ENCODE peak calls at places on chromosomes 2 and 18, in five cellular contexts. J, S, F, N and C are unnamed samples.

GRCh38 chr2:98379311-98380202 is 33.3 kb downstream of the CNGA3 start:
- DNase-seq in J (no peak), S (no peak), F (no peak), N (peak; percentile 36), C (no peak)

GRCh38 chr2:1681017-1681318 is 63.3 kb downstream of the PXDN start:
- DNase-seq in J (no peak), S (no peak), F (no peak), N (no peak), C (no peak)

GRCh38 chr18:49621851-49622351 is 60.0 kb downstream of the LIPG start:
- DNase-seq in J (no peak), S (no peak), F (peak; percentile 32), N (no peak), C (no peak)

GRCh38 chr2:240554767-240555493 is 2.9 kb downstream of the ANKMY1 start:
- DNase-seq in J (no peak), S (no peak), F (no peak), N (no peak), C (no peak)

GRCh38 chr2:17148298-17149228 is 369.7 kb downstream of the RAD51AP2 start:
- DNase-seq in J (peak; percentile 55), S (peak; percentile 55), F (no peak), N (peak; percentile 5), C (no peak)

GRCh38 chr18:63322908-63323634 is 3.5 kb upstream of the BCL2 start:
- DNase-seq in J (peak; percentile 88), S (peak; percentile 37), F (no peak), N (peak; percentile 85), C (no peak)

GRCh38 chr2:137837830-137838229 is 126.4 kb upstream of the HNMT start:
- DNase-seq in J (peak; percentile 70), S (no peak), F (no peak), N (no peak), C (no peak)

GRCh38 chr2:59301466-59302402 is 1060.6 kb upstream of the FANCL start:
- DNase-seq in J (peak; percentile 81), S (peak; percentile 39), F (no peak), N (peak; percentile 83), C (no peak)

GRCh38 chr2:110172506-110172905 is 32.3 kb downstream of the NPHP1 start:
- DNase-seq in J (no peak), S (no peak), F (no peak), N (no peak), C (no peak)

GRCh38 chr2:106572541-106573148 is 85.5 kb downstream of the CD8B2 start:
- DNase-seq in J (no peak), S (peak; percentile 58), F (no peak), N (peak; percentile 30), C (no peak)

GRCh38 chr18:48993586-48993985 is 42.8 kb upstream of the SMAD7 start:
- DNase-seq in J (no peak), S (no peak), F (no peak), N (no peak), C (no peak)

GRCh38 chr2:38156262-38156835 is 80.4 kb upstream of the CYP1B1 start:
- DNase-seq in J (no peak), S (no peak), F (no peak), N (peak; percentile 51), C (no peak)

GRCh38 chr18:35618703-35619102 is 37.2 kb downstream of the GALNT1 start:
- DNase-seq in J (peak; percentile 36), S (no peak), F (no peak), N (no peak), C (no peak)

GRCh38 chr2:7012141-7012809 is 95.1 kb downstream of the RNF144A start:
- DNase-seq in J (peak; percentile 42), S (no peak), F (no peak), N (peak; percentile 50), C (no peak)

GRCh38 chr2:30266051-30266621 is 34.8 kb downstream of the LBH start:
- DNase-seq in J (peak; percentile 13), S (no peak), F (no peak), N (peak; percentile 19), C (no peak)

GRCh38 chr2:95390272-95390880 is 12.1 kb upstream of the FAHD2A start:
- DNase-seq in J (no peak), S (no peak), F (no peak), N (no peak), C (no peak)

GRCh38 chr18:50454379-50455005 is 79.6 kb downstream of the SKA1 start:
- DNase-seq in J (no peak), S (peak; percentile 28), F (no peak), N (no peak), C (no peak)

GRCh38 chr2:70471129-70471528 is 82.5 kb downstream of the TGFA start:
- DNase-seq in J (no peak), S (no peak), F (no peak), N (no peak), C (no peak)

GRCh38 chr2:101768480-101769077 is 71.1 kb downstream of the MAP4K4 start:
- DNase-seq in J (no peak), S (no peak), F (no peak), N (no peak), C (no peak)

GRCh38 chr2:86297382-86298147 is 39.9 kb downstream of the REEP1 start:
- DNase-seq in J (no peak), S (peak; percentile 19), F (no peak), N (no peak), C (no peak)

GRCh38 chr18:79521806-79522205 is 126.1 kb downstream of the NFATC1 start:
- DNase-seq in J (no peak), S (no peak), F (peak; percentile 25), N (no peak), C (no peak)

GRCh38 chr18:62539284-62540168 is 16.7 kb downstream of the ZCCHC2 start:
- DNase-seq in J (no peak), S (no peak), F (no peak), N (no peak), C (no peak)

GRCh38 chr2:68287580-68288441 is 31.9 kb downstream of the CNRIP1 start:
- DNase-seq in J (peak; percentile 72), S (no peak), F (no peak), N (peak; percentile 77), C (no peak)

GRCh38 chr2:7773974-7774365 is 856.8 kb downstream of the RNF144A start:
- DNase-seq in J (no peak), S (no peak), F (no peak), N (no peak), C (no peak)

GRCh38 chr2:127664895-127665225 is 10.5 kb downstream of the LIMS2 start:
- DNase-seq in J (no peak), S (no peak), F (no peak), N (no peak), C (no peak)

GRCh38 chr2:47888581-47889280 is 17.6 kb downstream of the FBXO11 start:
- DNase-seq in J (peak; percentile 64), S (no peak), F (no peak), N (no peak), C (no peak)

GRCh38 chr2:7905756-7906155 is 776.1 kb upstream of the ID2 start:
- DNase-seq in J (no peak), S (no peak), F (peak; percentile 60), N (no peak), C (no peak)

GRCh38 chr2:218028189-218028495 is 25.3 kb upstream of the TNS1 start:
- DNase-seq in J (no peak), S (no peak), F (peak; percentile 47), N (no peak), C (no peak)

GRCh38 chr2:105760639-105761337 is 16.1 kb downstream of the NCK2 start:
- DNase-seq in J (no peak), S (no peak), F (no peak), N (no peak), C (no peak)

GRCh38 chr2:177998006-177998405 is 74.6 kb downstream of the PDE11A start:
- DNase-seq in J (peak; percentile 23), S (no peak), F (no peak), N (no peak), C (no peak)

GRCh38 chr2:122186761-122187222 is 431.3 kb downstream of the TSN start:
- DNase-seq in J (no peak), S (no peak), F (no peak), N (peak; percentile 69), C (no peak)

GRCh38 chr2:99448556-99448955 is 41.3 kb downstream of the REV1 start:
- DNase-seq in J (peak; percentile 28), S (no peak), F (no peak), N (peak; percentile 63), C (no peak)

GRCh38 chr2:128584296-128584900 is 265.7 kb upstream of the HS6ST1 start:
- DNase-seq in J (peak; percentile 82), S (no peak), F (no peak), N (peak; percentile 87), C (no peak)

DNA sequence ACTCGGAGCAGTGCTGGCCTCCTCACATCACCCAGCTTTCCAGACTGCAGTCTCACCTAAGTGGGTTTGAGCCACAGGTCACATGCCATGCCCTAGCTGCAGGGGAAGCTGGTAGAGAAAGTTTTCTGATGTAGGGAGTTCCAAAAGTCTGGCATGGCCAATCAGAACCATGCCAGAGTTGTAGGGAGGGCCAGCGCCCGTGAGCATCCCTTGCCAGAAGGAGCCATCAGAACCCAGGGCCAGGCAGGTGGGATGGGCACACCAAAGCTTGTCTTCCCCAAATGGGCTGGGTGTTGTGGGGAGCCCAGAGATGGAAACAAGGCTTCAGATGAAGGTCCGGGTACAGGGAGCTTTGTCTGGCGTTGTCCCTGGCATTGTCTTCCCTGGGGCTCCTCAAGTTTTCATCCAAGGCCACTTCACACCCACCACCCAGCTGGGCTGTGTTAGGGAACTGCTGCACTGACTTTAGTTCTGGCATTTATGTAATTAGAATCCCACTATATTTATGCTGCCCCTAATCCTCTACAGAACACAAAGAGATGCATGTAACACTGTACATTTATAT is 247.9 kb downstream of the KLHL29 start:
- DNase-seq in J (no peak), S (no peak), F (no peak), N (no peak), C (no peak)
- TF ChIP-seq CTCF in J (no peak), S (no peak), F (no peak), N (no peak), C (no peak)

GRCh38 chr2:150081775-150082517 is 405.5 kb downstream of the RND3 start:
- DNase-seq in J (peak; percentile 61), S (no peak), F (no peak), N (peak; percentile 44), C (no peak)
- TF ChIP-seq CTCF in J (no peak), S (no peak), F (no peak), N (no peak), C (no peak)

DNA sequence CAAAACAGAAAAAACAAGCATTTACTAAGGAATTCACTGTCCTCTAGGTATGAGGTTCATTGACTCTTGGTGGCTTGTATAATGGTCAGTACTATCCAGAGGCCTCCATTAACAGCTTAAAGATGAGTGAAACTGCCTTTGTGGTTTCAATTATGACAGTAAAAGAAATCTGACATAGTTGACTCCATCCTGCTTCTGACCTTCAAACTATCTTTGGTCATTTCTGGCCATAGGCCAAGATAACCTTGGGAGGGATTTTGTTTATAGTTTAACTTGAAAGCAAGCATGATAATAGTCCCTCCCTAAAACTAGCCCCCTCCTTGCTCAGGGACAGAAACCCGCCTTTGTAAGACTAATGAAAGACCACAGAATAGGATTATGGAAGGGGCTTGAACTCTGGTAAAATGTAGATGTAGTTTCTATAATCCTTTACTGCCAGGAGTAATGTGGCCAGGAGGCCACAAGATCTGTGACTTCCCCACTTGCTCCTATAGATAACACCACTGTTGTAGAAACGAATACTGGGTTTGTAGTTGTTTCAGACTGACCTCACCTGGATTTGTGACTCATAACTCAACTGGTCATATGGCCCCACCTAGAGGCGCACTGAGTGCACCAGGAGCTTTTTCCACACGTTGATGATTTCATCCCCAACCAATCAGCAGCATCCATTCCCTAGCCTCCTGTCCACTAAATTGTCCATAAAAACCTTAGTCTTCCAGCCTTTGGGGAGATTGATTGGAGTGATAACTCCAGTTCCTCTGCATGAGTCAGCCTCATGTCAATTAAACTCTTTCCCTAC is 8.6 kb upstream of the PLEKHM3 start:
- DNase-seq in J (peak; percentile 68), S (peak; percentile 61), F (no peak), N (peak; percentile 46), C (no peak)
- TF ChIP-seq CTCF in J (peak; percentile 43), S (no peak), F (no peak), N (peak; percentile 27), C (no peak)

GRCh38 chr2:11589316-11589940 is 55.6 kb downstream of the GREB1 start:
- DNase-seq in J (no peak), S (peak; percentile 40), F (no peak), N (no peak), C (no peak)
- TF ChIP-seq CTCF in J (peak; percentile 37), S (peak; percentile 20), F (no peak), N (no peak), C (no peak)